ENCODE peak calls at places on chromosome 11, in five cellular contexts. G, R, Z, O and B are unnamed samples.

GRCh38 chr11:61969838-61970452 is 2.5 kb upstream of the FTH1 start:
- DNase-seq in G (peak), R (no peak), O (no peak), Z (no peak), B (peak)

GRCh38 chr11:43516316-43516820 is 157.6 kb downstream of the TTC17 start:
- DNase-seq in Z (no peak), R (no peak), G (no peak), O (peak), B (no peak)

GRCh38 chr11:124900464-124900863 is 2.8 kb upstream of the ROBO4 start:
- DNase-seq in O (no peak), R (no peak), G (peak), Z (no peak), B (peak)

GRCh38 chr11:71572811-71573210 is 7.4 kb downstream of the KRTAP5-10 start:
- DNase-seq in G (no peak), O (no peak), Z (no peak), R (no peak), B (no peak)

GRCh38 chr11:46162700-46163099 is 41.4 kb upstream of the PHF21A start:
- DNase-seq in R (no peak), O (no peak), Z (no peak), G (no peak), B (no peak)

GRCh38 chr11:117946842-117947526 is 17.8 kb upstream of the TMPRSS13 start:
- DNase-seq in Z (no peak), G (peak), R (peak), O (peak), B (peak)

GRCh38 chr11:18633256-18634139 is 644 bp downstream of the SPTY2D1 start:
- DNase-seq in G (peak), R (no peak), O (no peak), Z (no peak), B (peak)

GRCh38 chr11:61297741-61298140 is 2.6 kb upstream of the VWCE start:
- DNase-seq in O (no peak), Z (no peak), R (no peak), G (peak), B (peak)

GRCh38 chr11:132099692-132100091 is 729.3 kb downstream of the NTM start:
- DNase-seq in O (peak), R (no peak), G (no peak), Z (no peak), B (no peak)

GRCh38 chr11:47566166-47566546 is 757 bp downstream of the PTPMT1 start:
- DNase-seq in Z (no peak), G (no peak), R (no peak), O (no peak), B (no peak)

GRCh38 chr11:69636512-69636866 is 4.5 kb upstream of the CCND1 start:
- DNase-seq in R (peak), Z (no peak), O (peak), G (peak), B (peak)

GRCh38 chr11:59222464-59223065 is 9.8 kb upstream of the MPEG1 start:
- DNase-seq in R (no peak), Z (no peak), O (no peak), G (no peak), B (no peak)

GRCh38 chr11:35711924-35712323 is 49.3 kb downstream of the TRIM44 start:
- DNase-seq in O (no peak), G (no peak), R (no peak), Z (no peak), B (no peak)

GRCh38 chr11:113263458-113264095 is 50.8 kb upstream of the TTC12 start:
- DNase-seq in Z (no peak), O (no peak), R (no peak), G (no peak), B (no peak)

GRCh38 chr11:19660076-19660475 is 52.6 kb upstream of the NAV2 start:
- DNase-seq in O (no peak), Z (no peak), G (peak), R (no peak), B (peak)

GRCh38 chr11:114616516-114616915 is 20.9 kb upstream of the NXPE4 start:
- DNase-seq in Z (no peak), O (no peak), G (no peak), R (no peak), B (no peak)

GRCh38 chr11:12677131-12677530 is 2.9 kb downstream of the TEAD1 start:
- DNase-seq in O (no peak), R (no peak), Z (no peak), G (no peak), B (no peak)

GRCh38 chr11:83978942-83979341 is 692.8 kb upstream of the CCDC90B start:
- DNase-seq in R (no peak), O (no peak), G (no peak), Z (no peak), B (no peak)

GRCh38 chr11:9057032-9057431 is 34.4 kb downstream of the SCUBE2 start:
- DNase-seq in R (no peak), O (no peak), Z (no peak), G (peak), B (peak)

GRCh38 chr11:692824-693414 is 2.1 kb downstream of the DEAF1 start:
- DNase-seq in O (no peak), G (no peak), R (no peak), Z (no peak), B (no peak)

GRCh38 chr11:131762346-131763110 is 392.1 kb downstream of the NTM start:
- DNase-seq in O (no peak), G (no peak), R (no peak), Z (no peak), B (no peak)

GRCh38 chr11:94507485-94507884 is 4.8 kb upstream of the C11orf97 start:
- DNase-seq in G (no peak), Z (no peak), O (no peak), R (no peak), B (no peak)

GRCh38 chr11:73312806-73313403 is 4.8 kb downstream of the ARHGEF17 start:
- DNase-seq in O (no peak), G (peak), Z (no peak), R (no peak), B (peak)
- H3K4me3 ChIP-seq in O (peak), G (peak), Z (peak), R (no peak), B (peak)

DNA sequence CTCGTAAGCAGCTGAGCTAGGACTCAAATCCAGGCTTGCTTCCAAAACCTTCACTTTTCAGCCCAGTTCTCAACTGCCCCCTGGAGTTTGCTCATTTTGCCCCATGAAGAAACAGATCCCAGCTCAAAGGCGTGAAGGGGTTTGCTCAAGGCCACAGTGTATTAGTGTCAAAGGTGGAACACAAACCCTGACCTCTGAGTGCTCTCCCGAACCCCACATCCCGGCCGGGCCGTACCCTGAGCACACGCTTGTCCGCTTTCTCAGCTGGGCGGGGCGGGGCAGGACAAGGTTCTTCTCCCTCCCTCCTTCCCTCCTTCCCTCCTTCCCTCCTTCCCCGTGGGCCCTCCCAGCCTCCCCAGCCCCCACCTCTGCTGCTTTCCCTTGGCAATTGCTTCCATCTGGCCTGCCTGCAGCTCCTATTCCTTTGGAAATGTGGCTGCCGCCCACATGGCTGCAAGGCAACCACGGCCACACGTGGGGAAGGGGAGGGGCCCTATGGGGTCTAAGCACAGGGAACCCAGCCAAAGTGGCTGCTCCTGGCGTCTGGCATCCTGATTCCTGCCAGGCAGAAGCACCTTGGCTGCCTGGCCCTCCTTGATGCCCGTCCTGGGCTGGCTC is 4.1 kb downstream of the ST3GAL4 start:
- DNase-seq in G (peak), R (no peak), Z (no peak), O (no peak), B (peak)
- H3K4me3 ChIP-seq in G (no peak), R (no peak), Z (no peak), O (no peak), B (peak)

DNA sequence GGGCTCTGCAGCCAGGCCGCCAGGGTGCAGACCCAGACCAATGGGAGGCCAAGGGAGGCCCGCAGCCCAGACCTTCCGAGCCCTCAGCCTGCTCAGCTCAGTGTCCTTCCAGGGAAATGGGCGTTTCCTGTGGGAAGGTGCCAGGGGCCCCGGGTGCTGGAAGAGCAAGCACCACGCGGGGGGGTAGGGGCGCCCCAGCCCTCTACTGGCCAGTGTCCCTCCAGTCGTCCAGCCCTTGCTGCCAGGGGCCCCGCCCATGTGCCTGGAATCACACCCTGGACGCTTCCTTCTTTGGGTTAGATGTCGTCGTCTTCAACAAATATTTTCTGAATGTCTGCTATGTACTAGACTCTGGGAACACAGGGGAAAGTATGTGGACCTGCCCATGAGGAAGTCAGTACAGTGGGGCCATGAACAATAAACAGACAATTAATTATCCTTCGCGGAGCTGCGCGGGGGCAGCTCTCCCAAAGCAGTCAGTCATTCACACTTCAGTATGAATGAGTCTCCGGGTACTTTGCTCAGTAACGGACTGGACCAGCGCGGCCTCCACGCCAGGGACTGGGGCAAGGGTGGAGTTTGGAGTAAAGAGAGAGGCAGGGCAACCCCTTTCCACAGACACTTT is 60.2 kb downstream of the CDKN1C start:
- DNase-seq in O (no peak), R (no peak), G (peak), Z (no peak), B (peak)
- H3K4me3 ChIP-seq in O (no peak), R (no peak), G (no peak), Z (peak), B (peak)

DNA sequence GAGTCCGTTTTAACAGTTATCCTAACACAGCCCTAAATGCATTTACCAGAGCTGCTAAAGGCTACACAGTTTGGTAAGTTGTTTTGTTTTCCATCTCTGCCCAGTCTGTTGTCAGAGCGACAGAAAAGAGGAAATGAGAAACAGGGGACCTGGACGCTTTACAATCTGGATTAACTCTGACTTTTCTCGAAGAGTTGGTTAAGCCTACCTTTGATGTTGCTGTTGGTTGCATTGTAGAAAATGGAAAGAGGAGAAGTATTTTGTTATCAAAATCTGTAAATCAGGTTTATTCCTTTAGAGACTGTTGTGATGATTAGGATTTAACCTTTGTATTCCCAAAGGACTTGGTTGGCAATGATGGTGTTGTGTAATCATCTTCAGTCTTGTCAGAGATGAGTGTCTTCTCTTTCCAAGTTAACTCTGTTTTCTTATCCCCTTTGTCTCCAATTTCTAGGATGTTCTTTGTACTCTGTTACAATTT is 471 bp downstream of the ANGPTL5 start:
- DNase-seq in O (no peak), G (peak), Z (no peak), R (no peak), B (peak)
- H3K4me3 ChIP-seq in O (peak), G (peak), Z (peak), R (peak), B (peak)

GRCh38 chr11:111388842-111389241 is 9.8 kb upstream of the POU2AF1 start:
- DNase-seq in R (no peak), Z (no peak), O (no peak), G (no peak), B (no peak)
- H3K4me3 ChIP-seq in R (no peak), Z (no peak), O (no peak), G (no peak), B (no peak)

DNA sequence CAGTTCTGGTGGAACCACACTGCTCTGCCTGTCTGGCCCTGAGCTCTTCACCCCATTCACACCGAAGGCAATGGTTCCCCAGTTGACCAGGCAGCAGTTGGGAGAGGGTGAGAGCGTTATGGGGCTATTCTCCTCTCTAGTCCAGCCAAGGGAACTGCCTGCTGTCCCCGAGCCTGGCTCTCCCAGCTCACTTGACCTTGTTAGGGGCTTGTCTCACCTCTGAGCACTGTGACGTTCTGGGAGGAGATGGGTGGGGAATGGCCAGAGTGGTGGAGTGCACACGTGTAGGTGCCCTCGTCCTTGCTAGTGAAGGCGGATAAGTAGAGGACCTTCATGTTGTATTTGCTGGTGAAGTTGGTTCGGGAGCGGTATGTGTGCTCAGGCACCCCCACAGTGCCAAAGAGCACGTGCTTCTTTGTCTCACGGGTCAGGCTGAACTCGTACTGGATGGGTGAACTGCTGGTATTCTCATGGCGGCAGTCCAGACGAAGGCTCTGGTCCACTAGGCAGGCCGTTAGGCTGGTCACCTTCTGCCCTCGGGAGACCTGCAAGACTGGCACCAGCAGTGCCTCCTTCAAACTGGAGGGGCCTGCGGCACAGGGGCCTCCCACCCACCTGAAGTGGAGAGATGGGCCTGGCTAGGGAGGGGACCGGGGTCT is 3.0 kb downstream of the THY1 start:
- DNase-seq in G (no peak), Z (no peak), R (no peak), O (no peak), B (no peak)
- H3K4me3 ChIP-seq in G (no peak), Z (no peak), R (no peak), O (no peak), B (peak)